ENCODE peak calls at places on chromosomes 4 and X, in nine cellular contexts. One of them, this sample, is unnamed.
A peak's percentile ranks its signal among the peaks of the same experiment; 100 is the strongest.

GRCh38 chr4:140996757-140997156 is 136.5 kb downstream of the RNF150 start:
- DNase-seq in H1: no peak
- DNase-seq in Peyer's patch: no peak
- DNase-seq in HCT116: no peak
- DNase-seq in endodermal cell: no peak
- DNase-seq in IMR-90: peak; percentile 78
- DNase-seq in AG10803: peak; percentile 91
- DNase-seq in right lobe of liver: no peak
- DNase-seq in fibroblast of pulmonary artery: peak; percentile 48
- DNase-seq in this sample: no peak

GRCh38 chr4:57055873-57056272 is 54.3 kb downstream of the IGFBP7 start:
- DNase-seq in endodermal cell: peak; percentile 43
- DNase-seq in Peyer's patch: no peak
- DNase-seq in right lobe of liver: no peak
- DNase-seq in fibroblast of pulmonary artery: no peak
- DNase-seq in IMR-90: no peak
- DNase-seq in H1: no peak
- DNase-seq in HCT116: no peak
- DNase-seq in AG10803: no peak
- DNase-seq in this sample: no peak

GRCh38 chr4:5568336-5568735 is 140.0 kb downstream of the EVC2 start:
- DNase-seq in right lobe of liver: no peak
- DNase-seq in HCT116: no peak
- DNase-seq in H1: no peak
- DNase-seq in endodermal cell: no peak
- DNase-seq in fibroblast of pulmonary artery: no peak
- DNase-seq in AG10803: no peak
- DNase-seq in Peyer's patch: no peak
- DNase-seq in IMR-90: no peak
- DNase-seq in this sample: no peak

GRCh38 chrX:6954836-6955235 is 192.7 kb upstream of the STS start:
- DNase-seq in HCT116: no peak
- DNase-seq in endodermal cell: no peak
- DNase-seq in IMR-90: no peak
- DNase-seq in Peyer's patch: no peak
- DNase-seq in right lobe of liver: no peak
- DNase-seq in fibroblast of pulmonary artery: no peak
- DNase-seq in H1: no peak
- DNase-seq in AG10803: no peak
- DNase-seq in this sample: no peak

GRCh38 chr4:18923496-18924161 is 902.1 kb upstream of the LCORL start:
- DNase-seq in fibroblast of pulmonary artery: no peak
- DNase-seq in HCT116: no peak
- DNase-seq in IMR-90: no peak
- DNase-seq in right lobe of liver: no peak
- DNase-seq in Peyer's patch: no peak
- DNase-seq in AG10803: no peak
- DNase-seq in H1: no peak
- DNase-seq in endodermal cell: no peak
- DNase-seq in this sample: no peak

GRCh38 chr4:83516042-83516772 is 19.7 kb upstream of the GPAT3 start:
- DNase-seq in IMR-90: peak; percentile 80
- DNase-seq in H1: no peak
- DNase-seq in fibroblast of pulmonary artery: peak; percentile 32
- DNase-seq in endodermal cell: no peak
- DNase-seq in HCT116: no peak
- DNase-seq in AG10803: peak; percentile 60
- DNase-seq in right lobe of liver: no peak
- DNase-seq in Peyer's patch: no peak
- DNase-seq in this sample: no peak

GRCh38 chr4:37451646-37452045 is 207.1 kb downstream of the NWD2 start:
- DNase-seq in AG10803: no peak
- DNase-seq in fibroblast of pulmonary artery: no peak
- DNase-seq in endodermal cell: no peak
- DNase-seq in Peyer's patch: no peak
- DNase-seq in right lobe of liver: no peak
- DNase-seq in H1: no peak
- DNase-seq in IMR-90: no peak
- DNase-seq in HCT116: no peak
- DNase-seq in this sample: no peak

GRCh38 chrX:43835557-43835956 is 46.7 kb downstream of the MAOB start:
- DNase-seq in HCT116: no peak
- DNase-seq in fibroblast of pulmonary artery: no peak
- DNase-seq in AG10803: no peak
- DNase-seq in Peyer's patch: no peak
- DNase-seq in IMR-90: no peak
- DNase-seq in right lobe of liver: no peak
- DNase-seq in H1: no peak
- DNase-seq in endodermal cell: no peak
- DNase-seq in this sample: no peak

GRCh38 chrX:72568406-72569092 is 4.1 kb downstream of the HDAC8 start:
- DNase-seq in right lobe of liver: no peak
- DNase-seq in fibroblast of pulmonary artery: peak; percentile 62
- DNase-seq in Peyer's patch: no peak
- DNase-seq in endodermal cell: no peak
- DNase-seq in H1: no peak
- DNase-seq in AG10803: no peak
- DNase-seq in HCT116: no peak
- DNase-seq in IMR-90: peak; percentile 15
- DNase-seq in this sample: no peak

GRCh38 chr4:150173420-150173819 is 95.2 kb downstream of the DCLK2 start:
- DNase-seq in H1: no peak
- DNase-seq in Peyer's patch: no peak
- DNase-seq in HCT116: no peak
- DNase-seq in fibroblast of pulmonary artery: peak; percentile 6
- DNase-seq in AG10803: peak; percentile 18
- DNase-seq in right lobe of liver: no peak
- DNase-seq in endodermal cell: no peak
- DNase-seq in IMR-90: no peak
- DNase-seq in this sample: no peak

GRCh38 chrX:72382199-72382590 is 76.5 kb upstream of the CITED1 start:
- DNase-seq in IMR-90: no peak
- DNase-seq in Peyer's patch: no peak
- DNase-seq in right lobe of liver: no peak
- DNase-seq in AG10803: no peak
- DNase-seq in H1: no peak
- DNase-seq in fibroblast of pulmonary artery: peak; percentile 28
- DNase-seq in endodermal cell: no peak
- DNase-seq in HCT116: no peak
- DNase-seq in this sample: no peak

GRCh38 chr4:87662871-87663270 is 12.8 kb downstream of the DMP1 start:
- DNase-seq in fibroblast of pulmonary artery: no peak
- DNase-seq in HCT116: no peak
- DNase-seq in H1: no peak
- DNase-seq in IMR-90: no peak
- DNase-seq in AG10803: no peak
- DNase-seq in endodermal cell: no peak
- DNase-seq in Peyer's patch: no peak
- DNase-seq in right lobe of liver: no peak
- DNase-seq in this sample: no peak

GRCh38 chr4:152081024-152081423 is 320.2 kb upstream of the GATB start:
- DNase-seq in fibroblast of pulmonary artery: no peak
- DNase-seq in IMR-90: no peak
- DNase-seq in Peyer's patch: no peak
- DNase-seq in HCT116: no peak
- DNase-seq in H1: no peak
- DNase-seq in right lobe of liver: no peak
- DNase-seq in AG10803: no peak
- DNase-seq in endodermal cell: no peak
- DNase-seq in this sample: no peak

GRCh38 chr4:105895609-105896460 is 564 bp downstream of the NPNT start:
- DNase-seq in Peyer's patch: no peak
- DNase-seq in H1: no peak
- DNase-seq in right lobe of liver: peak; percentile 44
- DNase-seq in AG10803: no peak
- DNase-seq in IMR-90: no peak
- DNase-seq in HCT116: no peak
- DNase-seq in endodermal cell: peak; percentile 75
- DNase-seq in fibroblast of pulmonary artery: no peak
- DNase-seq in this sample: peak; percentile 23

GRCh38 chr4:138308421-138308820 is 66.3 kb upstream of the SLC7A11 start:
- DNase-seq in H1: no peak
- DNase-seq in right lobe of liver: no peak
- DNase-seq in Peyer's patch: no peak
- DNase-seq in endodermal cell: no peak
- DNase-seq in AG10803: peak; percentile 18
- DNase-seq in IMR-90: peak; percentile 76
- DNase-seq in fibroblast of pulmonary artery: peak; percentile 41
- DNase-seq in HCT116: no peak
- DNase-seq in this sample: no peak

GRCh38 chr4:108828620-108829019 is 65.8 kb upstream of the ETNPPL start:
- DNase-seq in fibroblast of pulmonary artery: no peak
- DNase-seq in HCT116: no peak
- DNase-seq in H1: no peak
- DNase-seq in AG10803: no peak
- DNase-seq in right lobe of liver: no peak
- DNase-seq in Peyer's patch: no peak
- DNase-seq in IMR-90: no peak
- DNase-seq in endodermal cell: no peak
- DNase-seq in this sample: no peak

GRCh38 chr4:71064521-71064920 is 71.1 kb downstream of the DCK start:
- DNase-seq in fibroblast of pulmonary artery: no peak
- DNase-seq in right lobe of liver: no peak
- DNase-seq in Peyer's patch: no peak
- DNase-seq in endodermal cell: no peak
- DNase-seq in HCT116: no peak
- DNase-seq in AG10803: no peak
- DNase-seq in IMR-90: no peak
- DNase-seq in H1: no peak
- DNase-seq in this sample: no peak

GRCh38 chr4:139692300-139693012 is 26.8 kb downstream of the MGST2 start:
- DNase-seq in IMR-90: no peak
- DNase-seq in endodermal cell: peak; percentile 75
- DNase-seq in fibroblast of pulmonary artery: no peak
- DNase-seq in AG10803: no peak
- DNase-seq in Peyer's patch: no peak
- DNase-seq in H1: no peak
- DNase-seq in right lobe of liver: peak; percentile 64
- DNase-seq in HCT116: no peak
- DNase-seq in this sample: no peak
- TF ChIP-seq CTCF in IMR-90: peak; percentile 20
- TF ChIP-seq CTCF in endodermal cell: peak; percentile 65
- TF ChIP-seq CTCF in fibroblast of pulmonary artery: peak; percentile 34
- TF ChIP-seq CTCF in AG10803: peak; percentile 28
- TF ChIP-seq CTCF in Peyer's patch: no peak
- TF ChIP-seq CTCF in H1: peak; percentile 37
- TF ChIP-seq CTCF in right lobe of liver: no peak
- TF ChIP-seq CTCF in HCT116: no peak
- TF ChIP-seq CTCF in this sample: no peak

GRCh38 chr4:15238720-15239119 is 189.1 kb upstream of the C1QTNF7 start:
- DNase-seq in AG10803: peak; percentile 58
- DNase-seq in HCT116: no peak
- DNase-seq in fibroblast of pulmonary artery: peak; percentile 66
- DNase-seq in Peyer's patch: no peak
- DNase-seq in IMR-90: peak; percentile 63
- DNase-seq in endodermal cell: peak; percentile 80
- DNase-seq in right lobe of liver: no peak
- DNase-seq in H1: no peak
- DNase-seq in this sample: no peak
- TF ChIP-seq CTCF in AG10803: peak; percentile 86
- TF ChIP-seq CTCF in HCT116: peak; percentile 65
- TF ChIP-seq CTCF in fibroblast of pulmonary artery: peak; percentile 64
- TF ChIP-seq CTCF in Peyer's patch: peak; percentile 35
- TF ChIP-seq CTCF in IMR-90: peak; percentile 89
- TF ChIP-seq CTCF in endodermal cell: peak; percentile 87
- TF ChIP-seq CTCF in right lobe of liver: peak; percentile 48
- TF ChIP-seq CTCF in H1: peak; percentile 83
- TF ChIP-seq CTCF in this sample: no peak

GRCh38 chr4:96352051-96352517 is 512.2 kb downstream of the PDHA2 start:
- DNase-seq in H1: no peak
- DNase-seq in Peyer's patch: no peak
- DNase-seq in IMR-90: no peak
- DNase-seq in AG10803: no peak
- DNase-seq in right lobe of liver: no peak
- DNase-seq in HCT116: peak; percentile 34
- DNase-seq in fibroblast of pulmonary artery: peak; percentile 63
- DNase-seq in endodermal cell: peak; percentile 63
- DNase-seq in this sample: no peak
- TF ChIP-seq CTCF in H1: peak; percentile 50
- TF ChIP-seq CTCF in Peyer's patch: peak; percentile 4
- TF ChIP-seq CTCF in IMR-90: no peak
- TF ChIP-seq CTCF in AG10803: no peak
- TF ChIP-seq CTCF in right lobe of liver: peak; percentile 13
- TF ChIP-seq CTCF in HCT116: peak; percentile 48
- TF ChIP-seq CTCF in fibroblast of pulmonary artery: peak; percentile 45
- TF ChIP-seq CTCF in endodermal cell: peak; percentile 79
- TF ChIP-seq CTCF in this sample: no peak

DNA sequence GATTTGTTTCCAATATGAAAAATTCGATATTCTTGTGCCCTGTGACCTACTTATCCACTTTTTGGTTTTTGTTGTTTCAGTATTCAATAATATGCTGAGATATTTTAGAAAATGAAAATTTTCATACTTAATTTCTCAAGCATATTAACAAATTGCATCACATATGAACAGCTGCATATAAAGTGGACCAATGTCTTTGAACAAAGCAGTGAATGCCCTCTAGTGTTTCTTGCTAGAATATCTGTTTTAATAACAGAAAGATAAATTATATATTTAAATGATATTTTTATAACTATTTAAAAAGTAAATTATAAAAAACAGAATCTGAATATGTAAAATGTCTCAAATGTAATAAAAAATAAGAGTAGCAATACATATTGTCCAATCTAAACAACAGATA is 31.7 kb upstream of the INTU start:
- DNase-seq in fibroblast of pulmonary artery: peak; percentile 54
- DNase-seq in Peyer's patch: no peak
- DNase-seq in endodermal cell: no peak
- DNase-seq in HCT116: no peak
- DNase-seq in AG10803: peak; percentile 37
- DNase-seq in IMR-90: peak; percentile 43
- DNase-seq in right lobe of liver: no peak
- DNase-seq in H1: no peak
- DNase-seq in this sample: no peak
- TF ChIP-seq CTCF in fibroblast of pulmonary artery: peak; percentile 51
- TF ChIP-seq CTCF in Peyer's patch: no peak
- TF ChIP-seq CTCF in endodermal cell: peak; percentile 51
- TF ChIP-seq CTCF in HCT116: no peak
- TF ChIP-seq CTCF in AG10803: peak; percentile 48
- TF ChIP-seq CTCF in IMR-90: peak; percentile 39
- TF ChIP-seq CTCF in right lobe of liver: no peak
- TF ChIP-seq CTCF in H1: no peak
- TF ChIP-seq CTCF in this sample: no peak

GRCh38 chr4:153153339-153153851 is 50.8 kb upstream of the TRIM2 start:
- DNase-seq in IMR-90: peak; percentile 7
- DNase-seq in Peyer's patch: peak; percentile 28
- DNase-seq in fibroblast of pulmonary artery: no peak
- DNase-seq in endodermal cell: no peak
- DNase-seq in right lobe of liver: no peak
- DNase-seq in H1: no peak
- DNase-seq in HCT116: no peak
- DNase-seq in AG10803: peak; percentile 42
- DNase-seq in this sample: no peak
- TF ChIP-seq CTCF in IMR-90: no peak
- TF ChIP-seq CTCF in Peyer's patch: no peak
- TF ChIP-seq CTCF in fibroblast of pulmonary artery: no peak
- TF ChIP-seq CTCF in endodermal cell: peak; percentile 14
- TF ChIP-seq CTCF in right lobe of liver: no peak
- TF ChIP-seq CTCF in H1: no peak
- TF ChIP-seq CTCF in HCT116: no peak
- TF ChIP-seq CTCF in AG10803: peak; percentile 8
- TF ChIP-seq CTCF in this sample: no peak

GRCh38 chr4:112704991-112705845 is 68.3 kb downstream of the LARP7 start:
- DNase-seq in right lobe of liver: no peak
- DNase-seq in Peyer's patch: no peak
- DNase-seq in H1: peak; percentile 19
- DNase-seq in IMR-90: peak; percentile 58
- DNase-seq in HCT116: peak; percentile 8
- DNase-seq in endodermal cell: peak; percentile 70
- DNase-seq in AG10803: peak; percentile 46
- DNase-seq in fibroblast of pulmonary artery: peak; percentile 61
- DNase-seq in this sample: no peak
- TF ChIP-seq CTCF in right lobe of liver: no peak
- TF ChIP-seq CTCF in Peyer's patch: no peak
- TF ChIP-seq CTCF in H1: no peak
- TF ChIP-seq CTCF in IMR-90: no peak
- TF ChIP-seq CTCF in HCT116: no peak
- TF ChIP-seq CTCF in endodermal cell: no peak
- TF ChIP-seq CTCF in AG10803: no peak
- TF ChIP-seq CTCF in fibroblast of pulmonary artery: no peak
- TF ChIP-seq CTCF in this sample: no peak